ENCODE peak calls at places on chromosomes 16 and 17, in four cellular contexts. Y, B, X and H are unnamed samples.

GRCh38 chr17:77468897-77469296 is 328.1 kb downstream of the SEC14L1 start:
- DNase-seq in B (no peak), Y (no peak), X (no peak), H (no peak)

GRCh38 chr16:50509521-50510341 is 38.5 kb upstream of the NKD1 start:
- DNase-seq in Y (peak; percentile 22), B (peak; percentile 59), X (peak; percentile 8), H (peak; percentile 23)

GRCh38 chr16:4654387-4654901 is 29.8 kb downstream of the MGRN1 start:
- DNase-seq in X (no peak), B (no peak), Y (no peak), H (no peak)

GRCh38 chr16:47052666-47053640 is 79.5 kb upstream of the DNAJA2 start:
- DNase-seq in B (no peak), X (no peak), Y (peak; percentile 23), H (no peak)

GRCh38 chr17:83131268-83132011 is 52.0 kb downstream of the METRNL start:
- DNase-seq in X (no peak), Y (no peak), B (no peak), H (no peak)

GRCh38 chr16:49775581-49775980 is 80.3 kb downstream of the ZNF423 start:
- DNase-seq in X (no peak), Y (no peak), B (no peak), H (no peak)

GRCh38 chr16:1984347-1985225 is 593 bp downstream of the GFER start:
- DNase-seq in B (no peak), Y (no peak), X (no peak), H (no peak)

GRCh38 chr16:30028438-30029093 is 2.5 kb downstream of the TLCD3B start:
- DNase-seq in X (no peak), B (no peak), Y (no peak), H (no peak)

GRCh38 chr17:49557204-49558024 is 18.3 kb upstream of the NXPH3 start:
- DNase-seq in Y (peak; percentile 79), X (no peak), B (peak; percentile 75), H (peak; percentile 52)

GRCh38 chr17:30241051-30241450 is 5.6 kb upstream of the SLC6A4 start:
- DNase-seq in B (no peak), Y (no peak), X (no peak), H (no peak)

GRCh38 chr16:11370084-11370931 is 25.0 kb downstream of the RMI2 start:
- DNase-seq in X (no peak), Y (peak; percentile 76), B (no peak), H (peak; percentile 21)

GRCh38 chr16:17343028-17343427 is 127.7 kb downstream of the XYLT1 start:
- DNase-seq in X (peak; percentile 19), B (peak; percentile 27), Y (no peak), H (no peak)